ENCODE peak calls at places on chromosomes 4 and X, in six cellular contexts. Z is aorta; Y is WTC11; A is sigmoid colon; U is stimulated activated naive CD8-positive, alpha-beta T cell treated with anti-CD3 and anti-CD28 coated beads, Interleukin-15, amount 100 ng/mL, for 72 hours; X is NCI-H2081. K is an unnamed sample.

GRCh38 chr4:169968999-169969398 is 57.2 kb downstream of the MFAP3L start:
- DNase-seq in A (no peak), Z (no peak), U (no peak), X (no peak), Y (no peak), K (no peak)

GRCh38 chrX:136162827-136163427 is 15.6 kb downstream of the FHL1 start:
- DNase-seq in U (peak), A (peak), Y (peak), Z (peak), X (no peak), K (no peak)

GRCh38 chr4:43244688-43245382 is 352.3 kb downstream of the GRXCR1 start:
- DNase-seq in A (no peak), Z (no peak), Y (no peak), X (no peak), U (no peak), K (no peak)

GRCh38 chrX:6021316-6022091 is 207.2 kb downstream of the NLGN4X start:
- DNase-seq in A (no peak), Y (peak), Z (no peak), X (peak), U (peak), K (no peak)

GRCh38 chr4:134393592-134393991 is 192.0 kb upstream of the PABPC4L start:
- DNase-seq in U (no peak), X (no peak), Y (no peak), A (no peak), Z (no peak), K (no peak)

GRCh38 chr4:162782778-162783507 is 383.7 kb downstream of the NAF1 start:
- DNase-seq in Z (no peak), X (no peak), U (no peak), A (no peak), Y (no peak), K (no peak)

GRCh38 chrX:49176421-49177326 is 5.0 kb downstream of the PLP2 start:
- DNase-seq in Z (no peak), A (peak), X (no peak), U (no peak), Y (no peak), K (no peak)

GRCh38 chr4:110636231-110636676 is 13.4 kb upstream of the PITX2 start:
- DNase-seq in A (no peak), Y (no peak), X (no peak), U (no peak), Z (no peak), K (no peak)

GRCh38 chr4:184647391-184648101 is 1.7 kb downstream of the CASP3 start:
- DNase-seq in X (no peak), U (no peak), Y (no peak), A (no peak), Z (no peak), K (no peak)

GRCh38 chrX:48475295-48475694 is 704 bp upstream of the FTSJ1 start:
- DNase-seq in Z (no peak), A (no peak), X (no peak), Y (no peak), U (no peak), K (no peak)

GRCh38 chr4:166655705-166656104 is 578.6 kb downstream of the SPOCK3 start:
- DNase-seq in A (no peak), Y (no peak), U (no peak), X (no peak), Z (no peak), K (no peak)

GRCh38 chr4:46386570-46386969 is 3.4 kb downstream of the GABRA2 start:
- DNase-seq in Z (no peak), X (peak), U (no peak), A (no peak), Y (peak), K (no peak)

GRCh38 chr4:156293657-156294297 is 340.1 kb upstream of the CTSO start:
- DNase-seq in X (peak), U (no peak), Z (no peak), Y (no peak), A (no peak), K (no peak)

GRCh38 chr4:15182600-15183222 is 180.4 kb downstream of the CPEB2 start:
- DNase-seq in U (no peak), A (no peak), X (no peak), Y (no peak), Z (no peak), K (no peak)

GRCh38 chr4:165680821-165681220 is 192.2 kb upstream of the TLL1 start:
- DNase-seq in Z (no peak), Y (no peak), U (no peak), X (no peak), A (no peak), K (no peak)

GRCh38 chr4:145773581-145774234 is 93.8 kb downstream of the C4orf51 start:
- DNase-seq in A (peak), U (no peak), Y (no peak), X (no peak), Z (no peak), K (no peak)

GRCh38 chrX:13638826-13639225 is 14.1 kb upstream of the TCEANC start:
- DNase-seq in A (no peak), U (no peak), Z (no peak), Y (no peak), X (no peak), K (no peak)

GRCh38 chr4:28558871-28559270 is 1698.2 kb downstream of the STIM2 start:
- DNase-seq in Y (no peak), A (no peak), Z (no peak), X (no peak), U (no peak), K (no peak)

GRCh38 chrX:118975831-118976598 is 1.6 kb downstream of the LONRF3 start:
- DNase-seq in A (peak), Z (peak), X (peak), Y (peak), U (peak), K (peak)

GRCh38 chrX:46247456-46247855 is 297.8 kb downstream of the ZNF674 start:
- DNase-seq in U (no peak), X (no peak), A (no peak), Y (no peak), Z (no peak), K (no peak)

GRCh38 chr4:112170451-112170993 is 25.3 kb downstream of the FAM241A start:
- DNase-seq in X (no peak), Y (no peak), U (no peak), Z (no peak), A (no peak), K (no peak)

GRCh38 chr4:26823583-26823982 is 37.1 kb upstream of the STIM2 start:
- DNase-seq in Y (no peak), A (no peak), X (no peak), Z (no peak), U (no peak), K (no peak)

GRCh38 chr4:16439003-16439402 is 212.7 kb upstream of the TAPT1 start:
- DNase-seq in U (no peak), Y (no peak), A (no peak), Z (no peak), X (no peak), K (no peak)

GRCh38 chrX:153488231-153488914 is 6.4 kb upstream of the BGN start:
- DNase-seq in Y (no peak), A (no peak), U (no peak), Z (peak), X (no peak), K (no peak)

GRCh38 chrX:54043696-54044125 is 562 bp downstream of the PHF8 start:
- DNase-seq in Z (no peak), Y (peak), U (no peak), A (no peak), X (peak), K (peak)

GRCh38 chr4:7266525-7267292 is 74.4 kb downstream of the SORCS2 start:
- DNase-seq in A (no peak), Z (no peak), Y (no peak), U (no peak), X (no peak), K (no peak)

GRCh38 chr4:128387600-128388351 is 100.2 kb upstream of the PGRMC2 start:
- DNase-seq in X (peak), Z (no peak), Y (no peak), U (no peak), A (no peak), K (no peak)

GRCh38 chrX:129749069-129749468 is 10.3 kb downstream of the XPNPEP2 start:
- DNase-seq in X (no peak), U (no peak), Z (no peak), Y (no peak), A (no peak), K (no peak)

GRCh38 chr4:73828945-73829344 is 7.5 kb upstream of the CXCL6 start:
- DNase-seq in U (no peak), X (no peak), Z (no peak), Y (no peak), A (no peak), K (no peak)

GRCh38 chr4:82797048-82797590 is 1.5 kb downstream of the SCD5 start:
- DNase-seq in U (no peak), Z (no peak), X (no peak), A (no peak), Y (peak), K (no peak)

GRCh38 chr4:39026096-39026495 is 6.1 kb downstream of the TMEM156 start:
- DNase-seq in U (no peak), A (no peak), Y (no peak), X (no peak), Z (no peak), K (no peak)

GRCh38 chr4:15901996-15902395 is 36.5 kb downstream of the FGFBP1 start:
- DNase-seq in Z (no peak), Y (no peak), X (no peak), U (no peak), A (no peak), K (no peak)

GRCh38 chr4:93649828-93650227 is 178.7 kb upstream of the ATOH1 start:
- DNase-seq in X (no peak), A (no peak), U (no peak), Y (peak), Z (no peak), K (no peak)

GRCh38 chrX:24426921-24427746 is 38.0 kb upstream of the PDK3 start:
- DNase-seq in U (no peak), A (no peak), Y (no peak), X (no peak), Z (no peak), K (no peak)

GRCh38 chr4:7766661-7767345 is 172.9 kb downstream of the AFAP1 start:
- DNase-seq in Y (no peak), X (no peak), Z (peak), U (no peak), A (peak), K (no peak)

GRCh38 chr4:154039435-154040061 is 250.7 kb upstream of the SFRP2 start:
- DNase-seq in Y (no peak), X (peak), U (no peak), A (no peak), Z (no peak), K (no peak)

K was measured in upper lobe of right lung.